ENCODE peak calls at places on chromosomes 7 and 10, in seven cellular contexts. One of them, this sample, is unnamed.

GRCh38 chr10:123795196-123795780 is 96.3 kb downstream of the CPXM2 start:
- DNase-seq in left cardiac atrium: no peak
- DNase-seq in aorta: no peak
- DNase-seq in ELF-1: no peak
- DNase-seq in amygdala: no peak
- DNase-seq in mucosa of gallbladder: no peak
- DNase-seq in trophoblast cell: no peak
- DNase-seq in this sample: no peak

GRCh38 chr10:14688606-14689005 is 86.1 kb downstream of the FAM107B start:
- DNase-seq in left cardiac atrium: no peak
- DNase-seq in aorta: no peak
- DNase-seq in ELF-1: no peak
- DNase-seq in amygdala: no peak
- DNase-seq in mucosa of gallbladder: no peak
- DNase-seq in trophoblast cell: no peak
- DNase-seq in this sample: no peak

GRCh38 chr10:17992266-17992665 is 40.5 kb downstream of the SLC39A12 start:
- DNase-seq in left cardiac atrium: no peak
- DNase-seq in aorta: no peak
- DNase-seq in ELF-1: no peak
- DNase-seq in amygdala: no peak
- DNase-seq in mucosa of gallbladder: no peak
- DNase-seq in trophoblast cell: no peak
- DNase-seq in this sample: no peak

GRCh38 chr7:25849361-25850184 is 302.4 kb upstream of the NFE2L3 start:
- DNase-seq in left cardiac atrium: no peak
- DNase-seq in aorta: peak; percentile 59
- DNase-seq in ELF-1: peak; percentile 40
- DNase-seq in amygdala: peak; percentile 42
- DNase-seq in mucosa of gallbladder: peak; percentile 56
- DNase-seq in trophoblast cell: peak; percentile 73
- DNase-seq in this sample: no peak

GRCh38 chr7:80883188-80884025 is 35.4 kb downstream of the SEMA3C start:
- DNase-seq in left cardiac atrium: no peak
- DNase-seq in aorta: no peak
- DNase-seq in ELF-1: peak; percentile 67
- DNase-seq in amygdala: no peak
- DNase-seq in mucosa of gallbladder: no peak
- DNase-seq in trophoblast cell: peak; percentile 96
- DNase-seq in this sample: no peak

GRCh38 chr10:86017841-86018734 is 348.5 kb downstream of the GRID1 start:
- DNase-seq in left cardiac atrium: peak; percentile 43
- DNase-seq in aorta: no peak
- DNase-seq in ELF-1: no peak
- DNase-seq in amygdala: no peak
- DNase-seq in mucosa of gallbladder: no peak
- DNase-seq in trophoblast cell: no peak
- DNase-seq in this sample: no peak

GRCh38 chr7:3753868-3754267 is 452.8 kb downstream of the SDK1 start:
- DNase-seq in left cardiac atrium: no peak
- DNase-seq in aorta: no peak
- DNase-seq in ELF-1: no peak
- DNase-seq in amygdala: no peak
- DNase-seq in mucosa of gallbladder: no peak
- DNase-seq in trophoblast cell: no peak
- DNase-seq in this sample: no peak

GRCh38 chr7:38453187-38453586 is 178.0 kb downstream of the AMPH start:
- DNase-seq in left cardiac atrium: no peak
- DNase-seq in aorta: no peak
- DNase-seq in ELF-1: no peak
- DNase-seq in amygdala: no peak
- DNase-seq in mucosa of gallbladder: no peak
- DNase-seq in trophoblast cell: no peak
- DNase-seq in this sample: no peak

GRCh38 chr7:114033475-114033874 is 114.7 kb upstream of the PPP1R3A start:
- DNase-seq in left cardiac atrium: no peak
- DNase-seq in aorta: no peak
- DNase-seq in ELF-1: no peak
- DNase-seq in amygdala: no peak
- DNase-seq in mucosa of gallbladder: no peak
- DNase-seq in trophoblast cell: no peak
- DNase-seq in this sample: no peak

GRCh38 chr10:104013489-104013888 is 46.5 kb downstream of the SLK start:
- DNase-seq in left cardiac atrium: no peak
- DNase-seq in aorta: no peak
- DNase-seq in ELF-1: no peak
- DNase-seq in amygdala: no peak
- DNase-seq in mucosa of gallbladder: no peak
- DNase-seq in trophoblast cell: no peak
- DNase-seq in this sample: no peak